ENCODE peak calls at places on chromosome 4, in seven cellular contexts. One of them, this sample, is unnamed.

GRCh38 chr4:83297548-83298260 is 13.1 kb upstream of the COQ2 start:
- DNase-seq in ACHN: no peak
- DNase-seq in epithelial cell of esophagus: peak
- DNase-seq in foreskin fibroblast: no peak
- DNase-seq in stimulated activated CD4-positive, alpha-beta T cell treated with anti-CD3 and anti-CD28 coated beads, Interleukin-4, amount 100 ng/mL, for 24 hours: no peak
- DNase-seq in COR-L47: no peak
- DNase-seq in A172: no peak
- DNase-seq in this sample: no peak

GRCh38 chr4:32661229-32661628 is 1941.1 kb downstream of the PCDH7 start:
- DNase-seq in ACHN: no peak
- DNase-seq in epithelial cell of esophagus: no peak
- DNase-seq in foreskin fibroblast: no peak
- DNase-seq in stimulated activated CD4-positive, alpha-beta T cell treated with anti-CD3 and anti-CD28 coated beads, Interleukin-4, amount 100 ng/mL, for 24 hours: no peak
- DNase-seq in COR-L47: no peak
- DNase-seq in A172: no peak
- DNase-seq in this sample: no peak

GRCh38 chr4:11976726-11977263 is 548.1 kb upstream of the HS3ST1 start:
- DNase-seq in ACHN: no peak
- DNase-seq in epithelial cell of esophagus: peak
- DNase-seq in foreskin fibroblast: no peak
- DNase-seq in stimulated activated CD4-positive, alpha-beta T cell treated with anti-CD3 and anti-CD28 coated beads, Interleukin-4, amount 100 ng/mL, for 24 hours: no peak
- DNase-seq in COR-L47: no peak
- DNase-seq in A172: no peak
- DNase-seq in this sample: no peak

GRCh38 chr4:81405900-81406401 is 65.8 kb downstream of the RASGEF1B start:
- DNase-seq in ACHN: peak
- DNase-seq in epithelial cell of esophagus: peak
- DNase-seq in foreskin fibroblast: peak
- DNase-seq in stimulated activated CD4-positive, alpha-beta T cell treated with anti-CD3 and anti-CD28 coated beads, Interleukin-4, amount 100 ng/mL, for 24 hours: peak
- DNase-seq in COR-L47: peak
- DNase-seq in A172: peak
- DNase-seq in this sample: peak

GRCh38 chr4:154222875-154223274 is 268.7 kb downstream of the DCHS2 start:
- DNase-seq in ACHN: no peak
- DNase-seq in epithelial cell of esophagus: no peak
- DNase-seq in foreskin fibroblast: no peak
- DNase-seq in stimulated activated CD4-positive, alpha-beta T cell treated with anti-CD3 and anti-CD28 coated beads, Interleukin-4, amount 100 ng/mL, for 24 hours: no peak
- DNase-seq in COR-L47: no peak
- DNase-seq in A172: no peak
- DNase-seq in this sample: no peak

GRCh38 chr4:150211821-150212445 is 133.7 kb downstream of the DCLK2 start:
- DNase-seq in ACHN: no peak
- DNase-seq in epithelial cell of esophagus: no peak
- DNase-seq in foreskin fibroblast: peak
- DNase-seq in stimulated activated CD4-positive, alpha-beta T cell treated with anti-CD3 and anti-CD28 coated beads, Interleukin-4, amount 100 ng/mL, for 24 hours: no peak
- DNase-seq in COR-L47: no peak
- DNase-seq in A172: peak
- DNase-seq in this sample: no peak

GRCh38 chr4:188986271-188986689 is 847.0 kb downstream of the TRIML1 start:
- DNase-seq in ACHN: no peak
- DNase-seq in epithelial cell of esophagus: peak
- DNase-seq in foreskin fibroblast: peak
- DNase-seq in stimulated activated CD4-positive, alpha-beta T cell treated with anti-CD3 and anti-CD28 coated beads, Interleukin-4, amount 100 ng/mL, for 24 hours: no peak
- DNase-seq in COR-L47: peak
- DNase-seq in A172: peak
- DNase-seq in this sample: peak

GRCh38 chr4:136369073-136369472 is 1163.2 kb downstream of the PCDH18 start:
- DNase-seq in ACHN: no peak
- DNase-seq in epithelial cell of esophagus: peak
- DNase-seq in foreskin fibroblast: no peak
- DNase-seq in stimulated activated CD4-positive, alpha-beta T cell treated with anti-CD3 and anti-CD28 coated beads, Interleukin-4, amount 100 ng/mL, for 24 hours: no peak
- DNase-seq in COR-L47: no peak
- DNase-seq in A172: peak
- DNase-seq in this sample: no peak

GRCh38 chr4:54626113-54626512 is 31.6 kb upstream of the KIT start:
- DNase-seq in ACHN: no peak
- DNase-seq in epithelial cell of esophagus: no peak
- DNase-seq in foreskin fibroblast: no peak
- DNase-seq in stimulated activated CD4-positive, alpha-beta T cell treated with anti-CD3 and anti-CD28 coated beads, Interleukin-4, amount 100 ng/mL, for 24 hours: no peak
- DNase-seq in COR-L47: no peak
- DNase-seq in A172: no peak
- DNase-seq in this sample: no peak

GRCh38 chr4:140875751-140876389 is 119.7 kb upstream of the TBC1D9 start:
- DNase-seq in ACHN: no peak
- DNase-seq in epithelial cell of esophagus: no peak
- DNase-seq in foreskin fibroblast: no peak
- DNase-seq in stimulated activated CD4-positive, alpha-beta T cell treated with anti-CD3 and anti-CD28 coated beads, Interleukin-4, amount 100 ng/mL, for 24 hours: no peak
- DNase-seq in COR-L47: peak
- DNase-seq in A172: no peak
- DNase-seq in this sample: no peak

GRCh38 chr4:8838911-8839431 is 32.7 kb downstream of the HMX1 start:
- DNase-seq in ACHN: no peak
- DNase-seq in epithelial cell of esophagus: no peak
- DNase-seq in foreskin fibroblast: no peak
- DNase-seq in stimulated activated CD4-positive, alpha-beta T cell treated with anti-CD3 and anti-CD28 coated beads, Interleukin-4, amount 100 ng/mL, for 24 hours: no peak
- DNase-seq in COR-L47: no peak
- DNase-seq in A172: no peak
- DNase-seq in this sample: no peak

GRCh38 chr4:112145820-112146813 is 863 bp downstream of the FAM241A start:
- DNase-seq in ACHN: peak
- DNase-seq in epithelial cell of esophagus: peak
- DNase-seq in foreskin fibroblast: peak
- DNase-seq in stimulated activated CD4-positive, alpha-beta T cell treated with anti-CD3 and anti-CD28 coated beads, Interleukin-4, amount 100 ng/mL, for 24 hours: peak
- DNase-seq in COR-L47: peak
- DNase-seq in A172: no peak
- DNase-seq in this sample: peak

GRCh38 chr4:148397006-148397673 is 45.1 kb downstream of the NR3C2 start:
- DNase-seq in ACHN: no peak
- DNase-seq in epithelial cell of esophagus: no peak
- DNase-seq in foreskin fibroblast: no peak
- DNase-seq in stimulated activated CD4-positive, alpha-beta T cell treated with anti-CD3 and anti-CD28 coated beads, Interleukin-4, amount 100 ng/mL, for 24 hours: no peak
- DNase-seq in COR-L47: no peak
- DNase-seq in A172: no peak
- DNase-seq in this sample: no peak

GRCh38 chr4:54568184-54568583 is 89.6 kb upstream of the KIT start:
- DNase-seq in ACHN: peak
- DNase-seq in epithelial cell of esophagus: peak
- DNase-seq in foreskin fibroblast: peak
- DNase-seq in stimulated activated CD4-positive, alpha-beta T cell treated with anti-CD3 and anti-CD28 coated beads, Interleukin-4, amount 100 ng/mL, for 24 hours: no peak
- DNase-seq in COR-L47: no peak
- DNase-seq in A172: peak
- DNase-seq in this sample: peak

GRCh38 chr4:140662082-140662869 is 93.5 kb upstream of the UCP1 start:
- DNase-seq in ACHN: no peak
- DNase-seq in epithelial cell of esophagus: peak
- DNase-seq in foreskin fibroblast: no peak
- DNase-seq in stimulated activated CD4-positive, alpha-beta T cell treated with anti-CD3 and anti-CD28 coated beads, Interleukin-4, amount 100 ng/mL, for 24 hours: no peak
- DNase-seq in COR-L47: no peak
- DNase-seq in A172: peak
- DNase-seq in this sample: peak

GRCh38 chr4:3404546-3404945 is 37.2 kb upstream of the HGFAC start:
- DNase-seq in ACHN: no peak
- DNase-seq in epithelial cell of esophagus: no peak
- DNase-seq in foreskin fibroblast: no peak
- DNase-seq in stimulated activated CD4-positive, alpha-beta T cell treated with anti-CD3 and anti-CD28 coated beads, Interleukin-4, amount 100 ng/mL, for 24 hours: no peak
- DNase-seq in COR-L47: no peak
- DNase-seq in A172: no peak
- DNase-seq in this sample: no peak

GRCh38 chr4:2285665-2286381 is 23.9 kb upstream of the MXD4 start:
- DNase-seq in ACHN: no peak
- DNase-seq in epithelial cell of esophagus: no peak
- DNase-seq in foreskin fibroblast: no peak
- DNase-seq in stimulated activated CD4-positive, alpha-beta T cell treated with anti-CD3 and anti-CD28 coated beads, Interleukin-4, amount 100 ng/mL, for 24 hours: no peak
- DNase-seq in COR-L47: no peak
- DNase-seq in A172: no peak
- DNase-seq in this sample: no peak

GRCh38 chr4:151035321-151035720 is 20.2 kb upstream of the LRBA start:
- DNase-seq in ACHN: no peak
- DNase-seq in epithelial cell of esophagus: peak
- DNase-seq in foreskin fibroblast: no peak
- DNase-seq in stimulated activated CD4-positive, alpha-beta T cell treated with anti-CD3 and anti-CD28 coated beads, Interleukin-4, amount 100 ng/mL, for 24 hours: no peak
- DNase-seq in COR-L47: peak
- DNase-seq in A172: no peak
- DNase-seq in this sample: no peak

GRCh38 chr4:26871611-26872010 is 11.0 kb downstream of the STIM2 start:
- DNase-seq in ACHN: no peak
- DNase-seq in epithelial cell of esophagus: peak
- DNase-seq in foreskin fibroblast: peak
- DNase-seq in stimulated activated CD4-positive, alpha-beta T cell treated with anti-CD3 and anti-CD28 coated beads, Interleukin-4, amount 100 ng/mL, for 24 hours: no peak
- DNase-seq in COR-L47: no peak
- DNase-seq in A172: no peak
- DNase-seq in this sample: peak

This sample was measured in foreskin keratinocyte.